ENCODE peak calls at places on chromosomes 16 and 17, in five cellular contexts. One of them, this sample, is unnamed.
A peak's percentile ranks its signal among the peaks of the same experiment; 100 is the strongest.

GRCh38 chr17:9115446-9116265 is 94.3 kb downstream of the NTN1 start:
- DNase-seq in LoVo: no peak
- DNase-seq in uterus: peak; percentile 82
- DNase-seq in M059J: peak; percentile 37
- DNase-seq in anterior cingulate cortex: peak; percentile 8
- DNase-seq in this sample: peak; percentile 28

GRCh38 chr17:67629963-67630320 is 87.8 kb upstream of the NOL11 start:
- DNase-seq in uterus: no peak
- DNase-seq in anterior cingulate cortex: no peak
- DNase-seq in M059J: peak; percentile 53
- DNase-seq in LoVo: no peak
- DNase-seq in this sample: peak; percentile 57

GRCh38 chr16:10868562-10869469 is 8.2 kb upstream of the CIITA start:
- DNase-seq in anterior cingulate cortex: no peak
- DNase-seq in M059J: no peak
- DNase-seq in LoVo: no peak
- DNase-seq in uterus: no peak
- DNase-seq in this sample: peak; percentile 81

GRCh38 chr17:75176625-75177024 is 6.1 kb downstream of the SUMO2 start:
- DNase-seq in uterus: no peak
- DNase-seq in M059J: no peak
- DNase-seq in anterior cingulate cortex: no peak
- DNase-seq in LoVo: no peak
- DNase-seq in this sample: no peak

GRCh38 chr17:68533887-68534700 is 21.9 kb downstream of the PRKAR1A start:
- DNase-seq in anterior cingulate cortex: no peak
- DNase-seq in M059J: no peak
- DNase-seq in uterus: no peak
- DNase-seq in LoVo: no peak
- DNase-seq in this sample: no peak

GRCh38 chr17:31593806-31594205 is 202.3 kb downstream of the RAB11FIP4 start:
- DNase-seq in uterus: no peak
- DNase-seq in anterior cingulate cortex: no peak
- DNase-seq in LoVo: no peak
- DNase-seq in M059J: peak; percentile 87
- DNase-seq in this sample: no peak

GRCh38 chr17:55699178-55699865 is 23.3 kb downstream of the TMEM100 start:
- DNase-seq in M059J: no peak
- DNase-seq in LoVo: no peak
- DNase-seq in anterior cingulate cortex: no peak
- DNase-seq in uterus: no peak
- DNase-seq in this sample: no peak

GRCh38 chr17:57328109-57328882 is 72.0 kb downstream of the MSI2 start:
- DNase-seq in LoVo: no peak
- DNase-seq in M059J: no peak
- DNase-seq in anterior cingulate cortex: no peak
- DNase-seq in uterus: no peak
- DNase-seq in this sample: no peak

GRCh38 chr17:10295728-10296343 is 77.0 kb downstream of the MYH13 start:
- DNase-seq in uterus: peak; percentile 68
- DNase-seq in M059J: peak; percentile 38
- DNase-seq in anterior cingulate cortex: peak; percentile 38
- DNase-seq in LoVo: peak; percentile 59
- DNase-seq in this sample: peak; percentile 56

GRCh38 chr17:37191219-37191618 is 184.6 kb upstream of the C17orf78 start:
- DNase-seq in M059J: peak; percentile 61
- DNase-seq in anterior cingulate cortex: no peak
- DNase-seq in uterus: no peak
- DNase-seq in LoVo: no peak
- DNase-seq in this sample: no peak

GRCh38 chr17:83034525-83034924 is 44.9 kb upstream of the METRNL start:
- DNase-seq in LoVo: no peak
- DNase-seq in uterus: no peak
- DNase-seq in M059J: no peak
- DNase-seq in anterior cingulate cortex: no peak
- DNase-seq in this sample: no peak

GRCh38 chr17:52158450-52159042 is at the start of gene CA10:
- DNase-seq in M059J: no peak
- DNase-seq in anterior cingulate cortex: no peak
- DNase-seq in LoVo: no peak
- DNase-seq in uterus: no peak
- DNase-seq in this sample: no peak

GRCh38 chr17:76725580-76726230 is 701 bp downstream of the JMJD6 start:
- DNase-seq in anterior cingulate cortex: peak; percentile 42
- DNase-seq in uterus: peak; percentile 58
- DNase-seq in M059J: peak; percentile 52
- DNase-seq in LoVo: peak; percentile 57
- DNase-seq in this sample: peak; percentile 54

GRCh38 chr17:44807817-44808155 is 22.3 kb downstream of the GJC1 start:
- DNase-seq in LoVo: no peak
- DNase-seq in uterus: no peak
- DNase-seq in M059J: no peak
- DNase-seq in anterior cingulate cortex: no peak
- DNase-seq in this sample: no peak

GRCh38 chr17:28033972-28034714 is 8.3 kb upstream of the NLK start:
- DNase-seq in LoVo: no peak
- DNase-seq in uterus: no peak
- DNase-seq in anterior cingulate cortex: peak; percentile 60
- DNase-seq in M059J: peak; percentile 90
- DNase-seq in this sample: no peak

GRCh38 chr16:89697161-89697615 is 4.3 kb downstream of the SPATA2L start:
- DNase-seq in M059J: no peak
- DNase-seq in uterus: no peak
- DNase-seq in LoVo: no peak
- DNase-seq in anterior cingulate cortex: no peak
- DNase-seq in this sample: no peak

GRCh38 chr17:18235743-18236256 is 10.4 kb downstream of the LLGL1 start:
- DNase-seq in M059J: peak; percentile 85
- DNase-seq in uterus: no peak
- DNase-seq in anterior cingulate cortex: no peak
- DNase-seq in LoVo: no peak
- DNase-seq in this sample: no peak

GRCh38 chr16:15509593-15510520 is 75.5 kb downstream of the BMERB1 start:
- DNase-seq in uterus: no peak
- DNase-seq in M059J: peak; percentile 64
- DNase-seq in LoVo: no peak
- DNase-seq in anterior cingulate cortex: no peak
- DNase-seq in this sample: no peak

GRCh38 chr16:2028620-2029220 is 2.0 kb downstream of the NHERF2 start:
- DNase-seq in M059J: no peak
- DNase-seq in LoVo: no peak
- DNase-seq in anterior cingulate cortex: no peak
- DNase-seq in uterus: no peak
- DNase-seq in this sample: no peak

GRCh38 chr16:74449470-74449869 is 28.2 kb upstream of the CLEC18B start:
- DNase-seq in M059J: peak; percentile 85
- DNase-seq in uterus: peak; percentile 31
- DNase-seq in LoVo: peak; percentile 31
- DNase-seq in anterior cingulate cortex: peak; percentile 8
- DNase-seq in this sample: peak; percentile 17

GRCh38 chr17:41532947-41533570 is 5.0 kb upstream of the KRT19 start:
- DNase-seq in uterus: no peak
- DNase-seq in anterior cingulate cortex: no peak
- DNase-seq in LoVo: no peak
- DNase-seq in M059J: no peak
- DNase-seq in this sample: no peak

GRCh38 chr16:55667753-55668152 is 12.0 kb downstream of the SLC6A2 start:
- DNase-seq in anterior cingulate cortex: no peak
- DNase-seq in M059J: no peak
- DNase-seq in LoVo: no peak
- DNase-seq in uterus: no peak
- DNase-seq in this sample: no peak

GRCh38 chr17:77793888-77794235 is 164.6 kb upstream of the TNRC6C start:
- DNase-seq in M059J: no peak
- DNase-seq in LoVo: no peak
- DNase-seq in uterus: no peak
- DNase-seq in anterior cingulate cortex: no peak
- DNase-seq in this sample: no peak

GRCh38 chr16:48385272-48385953 is at the start of gene SIAH1:
- DNase-seq in uterus: peak; percentile 89
- DNase-seq in anterior cingulate cortex: peak; percentile 83
- DNase-seq in M059J: peak; percentile 75
- DNase-seq in LoVo: peak; percentile 83
- DNase-seq in this sample: peak; percentile 74

GRCh38 chr16:35186045-35186759 is 1726.8 kb downstream of the TP53TG3F start:
- DNase-seq in LoVo: no peak
- DNase-seq in uterus: no peak
- DNase-seq in anterior cingulate cortex: no peak
- DNase-seq in M059J: no peak
- DNase-seq in this sample: no peak

GRCh38 chr17:17141860-17142552 is 64.1 kb downstream of the PLD6 start:
- DNase-seq in uterus: peak; percentile 37
- DNase-seq in anterior cingulate cortex: peak; percentile 79
- DNase-seq in LoVo: no peak
- DNase-seq in M059J: no peak
- DNase-seq in this sample: peak; percentile 71

GRCh38 chr16:57867000-57867561 is 64.8 kb upstream of the KIFC3 start:
- DNase-seq in anterior cingulate cortex: no peak
- DNase-seq in M059J: peak; percentile 35
- DNase-seq in uterus: no peak
- DNase-seq in LoVo: no peak
- DNase-seq in this sample: no peak

GRCh38 chr17:29138991-29139682 is 41.1 kb downstream of the MYO18A start:
- DNase-seq in M059J: no peak
- DNase-seq in LoVo: no peak
- DNase-seq in anterior cingulate cortex: peak; percentile 57
- DNase-seq in uterus: peak; percentile 56
- DNase-seq in this sample: no peak

GRCh38 chr16:50340578-50340977 is 28.2 kb downstream of the BRD7 start:
- DNase-seq in M059J: no peak
- DNase-seq in anterior cingulate cortex: no peak
- DNase-seq in uterus: no peak
- DNase-seq in LoVo: no peak
- DNase-seq in this sample: no peak